ENCODE peak calls at places on chromosomes 13 and 19, in eight cellular contexts. G, W, P, Y, E, Z, N and B are unnamed samples.

GRCh38 chr19:1503089-1503924 is 9.5 kb downstream of the ADAMTSL5 start:
- DNase-seq in G (no peak), W (peak; percentile 69), P (no peak), Y (peak; percentile 52), E (no peak), Z (peak; percentile 68), N (peak; percentile 39), B (peak; percentile 40)

GRCh38 chr13:69243366-69243765 is 864.3 kb upstream of the ATXN8OS start:
- DNase-seq in G (no peak), W (no peak), P (no peak), Y (no peak), E (no peak), Z (no peak), N (no peak), B (no peak)

GRCh38 chr19:35518313-35518712 is 4.9 kb upstream of the DMKN start:
- DNase-seq in G (peak; percentile 88), W (no peak), P (no peak), Y (no peak), E (no peak), Z (no peak), N (peak; percentile 35), B (no peak)

GRCh38 chr19:52007805-52008557 is at the start of gene ZNF615:
- DNase-seq in G (no peak), W (peak; percentile 93), P (peak; percentile 84), Y (peak; percentile 90), E (peak; percentile 96), Z (peak; percentile 90), N (peak; percentile 93), B (peak; percentile 85)

GRCh38 chr19:51372649-51373504 is at the start of gene NKG7:
- DNase-seq in G (no peak), W (no peak), P (no peak), Y (no peak), E (peak; percentile 80), Z (no peak), N (peak; percentile 44), B (peak; percentile 88)

GRCh38 chr13:52411629-52412028 is 5.7 kb upstream of the THSD1 start:
- DNase-seq in G (no peak), W (no peak), P (no peak), Y (no peak), E (no peak), Z (no peak), N (no peak), B (no peak)

GRCh38 chr19:50822661-50823208 is 852 bp downstream of the KLK1 start:
- DNase-seq in G (no peak), W (no peak), P (no peak), Y (no peak), E (no peak), Z (no peak), N (no peak), B (no peak)

GRCh38 chr13:26377038-26377437 is 123.1 kb downstream of the CDK8 start:
- DNase-seq in G (no peak), W (no peak), P (no peak), Y (no peak), E (no peak), Z (no peak), N (no peak), B (peak; percentile 24)

GRCh38 chr19:13881231-13881691 is 4.3 kb downstream of the NANOS3 start:
- DNase-seq in G (no peak), W (no peak), P (peak; percentile 86), Y (no peak), E (no peak), Z (no peak), N (no peak), B (no peak)

GRCh38 chr13:29464105-29464679 is 131.3 kb downstream of the SLC7A1 start:
- DNase-seq in G (no peak), W (no peak), P (no peak), Y (no peak), E (no peak), Z (no peak), N (no peak), B (no peak)

GRCh38 chr19:3440082-3440481 is 40.2 kb downstream of the SMIM24 start:
- DNase-seq in G (no peak), W (peak; percentile 74), P (no peak), Y (peak; percentile 57), E (no peak), Z (no peak), N (peak; percentile 53), B (no peak)

GRCh38 chr13:100398360-100398759 is 190.2 kb downstream of the GGACT start:
- DNase-seq in G (no peak), W (no peak), P (no peak), Y (no peak), E (no peak), Z (no peak), N (no peak), B (no peak)

GRCh38 chr19:4583961-4584669 is 24.6 kb upstream of the SEMA6B start:
- DNase-seq in G (no peak), W (no peak), P (no peak), Y (no peak), E (peak; percentile 85), Z (no peak), N (no peak), B (no peak)

GRCh38 chr19:35459414-35460082 is 11.5 kb downstream of the FFAR2 start:
- DNase-seq in G (no peak), W (no peak), P (no peak), Y (peak; percentile 70), E (peak; percentile 80), Z (no peak), N (no peak), B (no peak)

GRCh38 chr19:31300406-31300805 is 48.8 kb downstream of the TSHZ3 start:
- DNase-seq in G (no peak), W (peak; percentile 42), P (no peak), Y (no peak), E (peak; percentile 46), Z (no peak), N (no peak), B (no peak)

GRCh38 chr13:73074101-73074500 is 15.3 kb downstream of the KLF5 start:
- DNase-seq in G (no peak), W (no peak), P (no peak), Y (no peak), E (no peak), Z (no peak), N (no peak), B (peak; percentile 23)

GRCh38 chr19:16436780-16437179 is 35.0 kb downstream of the EPS15L1 start:
- DNase-seq in G (no peak), W (no peak), P (no peak), Y (no peak), E (no peak), Z (no peak), N (no peak), B (no peak)

GRCh38 chr13:84296386-84296785 is 414.1 kb upstream of the SLITRK1 start:
- DNase-seq in G (no peak), W (no peak), P (no peak), Y (no peak), E (no peak), Z (no peak), N (no peak), B (no peak)

GRCh38 chr13:30119476-30119875 is 187.9 kb downstream of the KATNAL1 start:
- DNase-seq in G (no peak), W (no peak), P (peak; percentile 50), Y (no peak), E (no peak), Z (no peak), N (no peak), B (no peak)

GRCh38 chr13:41361501-41361900 is 50.4 kb downstream of the NAA16 start:
- DNase-seq in G (no peak), W (no peak), P (no peak), Y (no peak), E (no peak), Z (no peak), N (no peak), B (no peak)

GRCh38 chr19:55391191-55391670 is 5.5 kb downstream of the RPL28 start:
- DNase-seq in G (no peak), W (no peak), P (no peak), Y (no peak), E (no peak), Z (no peak), N (no peak), B (no peak)
- TF ChIP-seq POLR2AphosphoS5 in G (peak; percentile 80), W (no peak), P (no peak), Y (no peak), E (peak; percentile 32), Z (no peak), N (no peak), B (no peak)

GRCh38 chr19:48246101-48246500 is 9.6 kb downstream of the CARD8 start:
- DNase-seq in G (no peak), W (no peak), P (no peak), Y (no peak), E (no peak), Z (no peak), N (no peak), B (no peak)

GRCh38 chr19:48247212-48247611 is 8.5 kb downstream of the CARD8 start:
- DNase-seq in G (no peak), W (no peak), P (no peak), Y (no peak), E (no peak), Z (no peak), N (no peak), B (no peak)

GRCh38 chr19:48239582-48240141 is 16.1 kb downstream of the CARD8 start:
- DNase-seq in G (no peak), W (no peak), P (no peak), Y (no peak), E (no peak), Z (no peak), N (no peak), B (no peak)

GRCh38 chr19:48248081-48248833 is 7.5 kb downstream of the CARD8 start:
- DNase-seq in G (no peak), W (no peak), P (no peak), Y (no peak), E (no peak), Z (no peak), N (no peak), B (no peak)

GRCh38 chr19:48244289-48244688 is 11.4 kb downstream of the CARD8 start:
- DNase-seq in G (no peak), W (no peak), P (no peak), Y (no peak), E (no peak), Z (no peak), N (peak; percentile 26), B (peak; percentile 46)
- H3K4me3 ChIP-seq in G (no peak overlapping the region), W (no peak overlapping the region), P (no peak overlapping the region), Y (no peak overlapping the region), E (no peak overlapping the region), Z (no peak overlapping the region), N (no peak overlapping the region), B (no peak overlapping the region)

GRCh38 chr13:45055198-45055901 is 65.0 kb upstream of the GTF2F2 start:
- DNase-seq in G (peak; percentile 24), W (peak; percentile 66), P (no peak), Y (no peak), E (no peak), Z (no peak), N (no peak), B (no peak)
- TF ChIP-seq POLR2AphosphoS5 in G (no peak), W (peak; percentile 79), P (no peak), Y (no peak), E (no peak), Z (no peak), N (no peak), B (no peak)

DNA sequence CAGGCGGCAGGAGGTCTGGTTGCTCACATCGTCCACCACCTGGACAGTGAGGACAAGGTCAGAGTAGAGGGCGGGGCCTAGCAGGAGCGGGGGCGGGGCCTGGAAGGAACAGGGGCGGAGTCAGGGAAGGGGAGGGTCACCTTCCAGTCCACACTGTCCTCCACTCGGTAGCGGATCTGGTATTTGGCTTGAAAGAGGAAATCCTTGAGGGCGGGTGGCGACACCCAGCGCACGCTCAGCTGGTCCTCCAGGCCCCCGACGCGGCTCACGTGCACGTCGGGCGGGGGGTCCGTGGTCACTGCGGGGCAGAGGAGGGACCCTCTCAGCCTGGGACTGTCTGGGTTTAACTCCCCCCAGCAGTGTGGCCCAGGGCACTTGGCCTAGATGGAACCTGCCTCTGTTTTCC is 8.2 kb downstream of the REX1BD start:
- DNase-seq in G (no peak), W (no peak), P (no peak), Y (peak; percentile 67), E (peak; percentile 80), Z (peak; percentile 69), N (peak; percentile 51), B (no peak)
- H3K4me3 ChIP-seq in G (no peak overlapping the region), W (no peak overlapping the region), P (no peak overlapping the region), Y (no peak overlapping the region), E (no peak overlapping the region), Z (no peak overlapping the region), N (no peak overlapping the region), B (no peak overlapping the region)